ENCODE peak calls at places on chromosomes 13 and 19, in five cellular contexts. One of them, this sample, is unnamed.
A peak's percentile ranks its signal among the peaks of the same experiment; 100 is the strongest.

GRCh38 chr19:32416749-32417469 is 11.3 kb downstream of the DPY19L3 start:
- DNase-seq in endodermal cell: no peak
- DNase-seq in K562: no peak
- DNase-seq in uterus: no peak
- DNase-seq in SK-N-SH: no peak
- DNase-seq in this sample: no peak

GRCh38 chr13:31670831-31671617 is 68.3 kb upstream of the RXFP2 start:
- DNase-seq in endodermal cell: no peak
- DNase-seq in K562: no peak
- DNase-seq in uterus: no peak
- DNase-seq in SK-N-SH: peak; percentile 47
- DNase-seq in this sample: no peak

GRCh38 chr19:2221918-2222317 is 14.2 kb downstream of the PLEKHJ1 start:
- DNase-seq in endodermal cell: no peak
- DNase-seq in K562: no peak
- DNase-seq in uterus: no peak
- DNase-seq in SK-N-SH: peak; percentile 70
- DNase-seq in this sample: peak; percentile 31

GRCh38 chr19:21466627-21467026 is 38.8 kb upstream of the ZNF429 start:
- DNase-seq in endodermal cell: no peak
- DNase-seq in K562: no peak
- DNase-seq in uterus: no peak
- DNase-seq in SK-N-SH: no peak
- DNase-seq in this sample: no peak

GRCh38 chr13:110103479-110103878 is 203.5 kb downstream of the COL4A1 start:
- DNase-seq in endodermal cell: no peak
- DNase-seq in K562: no peak
- DNase-seq in uterus: no peak
- DNase-seq in SK-N-SH: no peak
- DNase-seq in this sample: no peak

GRCh38 chr19:55683449-55684261 is 8.6 kb downstream of the EPN1 start:
- DNase-seq in endodermal cell: no peak
- DNase-seq in K562: no peak
- DNase-seq in uterus: no peak
- DNase-seq in SK-N-SH: no peak
- DNase-seq in this sample: no peak

GRCh38 chr19:5718579-5719273 is 1.2 kb downstream of the LONP1 start:
- DNase-seq in endodermal cell: no peak
- DNase-seq in K562: peak; percentile 40
- DNase-seq in uterus: no peak
- DNase-seq in SK-N-SH: no peak
- DNase-seq in this sample: no peak

GRCh38 chr19:28634837-28635236 is 578.1 kb downstream of the UQCRFS1 start:
- DNase-seq in endodermal cell: no peak
- DNase-seq in K562: no peak
- DNase-seq in uterus: no peak
- DNase-seq in SK-N-SH: no peak
- DNase-seq in this sample: no peak

GRCh38 chr13:37617162-37617561 is 18.6 kb upstream of the POSTN start:
- DNase-seq in endodermal cell: no peak
- DNase-seq in K562: no peak
- DNase-seq in uterus: no peak
- DNase-seq in SK-N-SH: no peak
- DNase-seq in this sample: no peak

GRCh38 chr19:55239004-55239403 is 10.4 kb upstream of the TMEM86B start:
- DNase-seq in endodermal cell: no peak
- DNase-seq in K562: no peak
- DNase-seq in uterus: no peak
- DNase-seq in SK-N-SH: no peak
- DNase-seq in this sample: no peak

GRCh38 chr13:33075996-33076395 is 59.8 kb downstream of the KL start:
- DNase-seq in endodermal cell: no peak
- DNase-seq in K562: no peak
- DNase-seq in uterus: no peak
- DNase-seq in SK-N-SH: no peak
- DNase-seq in this sample: no peak

GRCh38 chr13:44437356-44438233 is 64.0 kb downstream of the SERP2 start:
- DNase-seq in endodermal cell: peak; percentile 20
- DNase-seq in K562: no peak
- DNase-seq in uterus: no peak
- DNase-seq in SK-N-SH: no peak
- DNase-seq in this sample: no peak

GRCh38 chr13:99153219-99153618 is 47.4 kb upstream of the UBAC2 start:
- DNase-seq in endodermal cell: no peak
- DNase-seq in K562: no peak
- DNase-seq in uterus: no peak
- DNase-seq in SK-N-SH: no peak
- DNase-seq in this sample: no peak

GRCh38 chr19:17841810-17842662 is 5.7 kb downstream of the JAK3 start:
- DNase-seq in endodermal cell: peak; percentile 100
- DNase-seq in K562: peak; percentile 99
- DNase-seq in uterus: peak; percentile 76
- DNase-seq in SK-N-SH: peak; percentile 99
- DNase-seq in this sample: peak; percentile 69

GRCh38 chr13:98476538-98476966 is 100.4 kb downstream of the STK24 start:
- DNase-seq in endodermal cell: peak; percentile 80
- DNase-seq in K562: peak; percentile 33
- DNase-seq in uterus: peak; percentile 58
- DNase-seq in SK-N-SH: no peak
- DNase-seq in this sample: no peak

GRCh38 chr19:31174948-31175347 is 174.3 kb downstream of the TSHZ3 start:
- DNase-seq in endodermal cell: no peak
- DNase-seq in K562: no peak
- DNase-seq in uterus: no peak
- DNase-seq in SK-N-SH: no peak
- DNase-seq in this sample: no peak

GRCh38 chr19:17765069-17765618 is 13.9 kb downstream of the FCHO1 start:
- DNase-seq in endodermal cell: peak; percentile 16
- DNase-seq in K562: no peak
- DNase-seq in uterus: no peak
- DNase-seq in SK-N-SH: no peak
- DNase-seq in this sample: no peak

GRCh38 chr19:29410974-29411615 is 114.7 kb upstream of the VSTM2B start:
- DNase-seq in endodermal cell: no peak
- DNase-seq in K562: no peak
- DNase-seq in uterus: peak; percentile 62
- DNase-seq in SK-N-SH: no peak
- DNase-seq in this sample: no peak

DNA sequence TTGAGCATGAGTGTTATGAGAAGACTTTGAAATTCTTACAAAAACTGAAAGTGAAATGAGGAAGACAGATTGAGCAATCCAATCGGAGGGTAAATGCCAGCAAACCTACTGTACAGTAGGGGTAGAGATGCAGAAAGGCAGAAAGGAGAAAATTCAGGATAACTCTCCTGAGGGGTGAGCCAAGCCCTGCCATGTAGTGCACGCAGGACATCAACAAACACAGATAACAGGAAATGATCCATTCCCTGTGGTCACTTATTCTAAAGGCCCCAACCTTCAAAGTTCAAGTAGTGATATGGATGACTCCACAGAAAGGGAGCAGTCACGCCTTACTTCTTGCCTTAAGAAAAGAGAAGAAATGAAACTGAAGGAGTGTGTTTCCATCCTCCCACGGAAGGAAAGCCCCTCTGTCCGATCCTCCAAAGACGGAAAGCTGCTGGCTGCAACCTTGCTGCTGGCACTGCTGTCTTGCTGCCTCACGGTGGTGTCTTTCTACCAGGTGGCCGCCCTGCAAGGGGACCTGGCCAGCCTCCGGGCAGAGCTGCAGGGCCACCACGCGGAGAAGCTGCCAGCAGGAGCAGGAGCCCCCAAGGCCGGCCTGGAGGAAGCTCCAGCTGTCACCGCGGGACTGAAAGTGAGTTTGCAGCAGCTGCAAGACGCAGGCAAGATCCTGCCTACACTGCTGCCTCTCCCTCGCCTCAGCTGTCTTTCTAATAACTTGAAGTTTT is at the start of gene TNFSF13B:
- DNase-seq in endodermal cell: peak; percentile 91
- DNase-seq in K562: no peak
- DNase-seq in uterus: no peak
- DNase-seq in SK-N-SH: peak; percentile 15
- DNase-seq in this sample: peak; percentile 56
- H3K4me3 ChIP-seq in endodermal cell: no peak within 1 kb of the TSS
- H3K4me3 ChIP-seq in K562: peak within 1 kb of the TSS; percentile 17
- H3K4me3 ChIP-seq in uterus: peak within 1 kb of the TSS; percentile 30
- H3K4me3 ChIP-seq in SK-N-SH: no peak within 1 kb of the TSS
- H3K4me3 ChIP-seq in this sample: no peak within 1 kb of the TSS

DNA sequence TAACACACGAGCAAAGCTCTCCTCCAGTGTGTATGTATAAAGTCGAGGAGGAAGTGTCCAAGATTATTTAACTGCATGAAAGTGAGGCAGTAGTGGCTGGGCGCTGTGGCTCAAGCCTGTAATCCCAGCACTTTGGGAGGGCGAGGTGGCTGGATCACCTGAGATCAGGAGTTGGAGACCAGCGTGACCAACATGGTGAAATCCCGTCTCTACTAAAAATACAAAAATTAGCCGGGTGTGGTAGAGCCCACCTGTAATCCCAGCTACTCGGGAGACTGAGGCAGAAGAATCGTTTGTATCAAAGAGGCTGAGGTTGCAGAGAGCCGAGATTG is 1.2 kb upstream of the ZNF20 start:
- DNase-seq in endodermal cell: no peak
- DNase-seq in K562: no peak
- DNase-seq in uterus: no peak
- DNase-seq in SK-N-SH: no peak
- DNase-seq in this sample: no peak
- TF ChIP-seq CTCF in endodermal cell: peak; percentile 5
- TF ChIP-seq CTCF in K562: no peak
- TF ChIP-seq CTCF in uterus: no peak
- TF ChIP-seq CTCF in SK-N-SH: no peak
- TF ChIP-seq CTCF in this sample: no peak

DNA sequence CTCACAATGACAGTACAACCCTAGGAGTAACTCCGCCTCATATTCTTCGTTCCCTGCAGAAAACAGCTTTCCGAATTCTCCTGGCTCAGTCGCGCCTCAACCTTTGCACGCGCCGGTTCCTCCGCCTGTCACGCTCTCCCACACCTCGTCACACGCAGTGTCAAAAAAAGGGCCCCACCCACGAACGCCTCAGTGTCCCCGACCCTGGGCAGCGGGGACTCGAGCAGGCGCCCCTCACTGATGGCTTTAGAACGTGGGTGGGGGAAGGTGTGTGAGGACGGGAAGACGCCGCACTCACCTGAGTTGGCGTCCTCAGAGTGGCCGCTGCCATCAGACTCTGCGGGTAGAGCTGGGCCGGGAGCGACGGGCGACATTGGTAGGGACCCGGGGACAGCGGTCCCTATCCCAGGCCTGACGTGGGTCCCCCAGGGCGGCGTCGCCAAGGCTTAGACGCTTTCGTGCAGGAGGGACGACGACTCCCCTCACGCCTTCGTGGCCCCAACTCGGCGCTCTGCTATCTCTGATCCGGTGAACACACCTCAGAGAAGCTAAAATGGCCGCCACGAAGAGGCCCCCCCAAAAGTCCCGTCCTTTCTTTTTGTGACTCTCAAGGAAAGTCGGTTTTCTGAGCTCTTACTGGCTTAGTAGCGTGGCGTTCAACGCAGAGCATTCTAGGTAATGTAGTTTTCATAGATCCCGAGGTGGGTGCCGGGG is at the start of gene ZNF154:
- DNase-seq in endodermal cell: peak; percentile 94
- DNase-seq in K562: no peak
- DNase-seq in uterus: no peak
- DNase-seq in SK-N-SH: no peak
- DNase-seq in this sample: no peak
- H3K27ac ChIP-seq in endodermal cell: peak within 1 kb of the TSS; percentile 85
- H3K27ac ChIP-seq in K562: no peak within 1 kb of the TSS
- H3K27ac ChIP-seq in uterus: no peak within 1 kb of the TSS
- H3K27ac ChIP-seq in SK-N-SH: no peak within 1 kb of the TSS
- H3K27ac ChIP-seq in this sample: no peak within 1 kb of the TSS

DNA sequence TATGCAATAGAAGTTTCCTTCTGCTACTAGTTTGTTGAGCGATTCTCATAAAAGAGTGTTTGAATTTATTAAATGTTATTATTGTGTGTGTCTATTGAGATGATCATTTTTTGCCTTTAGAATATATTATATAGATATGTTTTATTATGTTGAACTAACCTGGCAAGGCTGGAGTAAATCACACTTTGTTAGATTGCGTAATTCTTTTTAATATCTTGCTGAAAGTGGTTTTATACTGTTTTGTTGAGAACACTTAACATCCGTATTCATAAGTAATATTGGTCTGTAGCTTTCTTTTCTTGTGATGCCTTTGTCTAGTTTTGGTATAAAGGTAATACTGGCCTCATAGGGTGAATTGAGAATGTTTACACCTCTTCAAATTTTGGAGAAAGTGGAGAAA is 574.3 kb upstream of the PCDH20 start:
- DNase-seq in endodermal cell: no peak
- DNase-seq in K562: no peak
- DNase-seq in uterus: no peak
- DNase-seq in SK-N-SH: no peak
- DNase-seq in this sample: no peak
- H3K4me3 ChIP-seq in endodermal cell: no peak overlapping the region
- H3K4me3 ChIP-seq in K562: no peak overlapping the region
- H3K4me3 ChIP-seq in uterus: no peak overlapping the region
- H3K4me3 ChIP-seq in SK-N-SH: no peak overlapping the region
- H3K4me3 ChIP-seq in this sample: no peak overlapping the region

DNA sequence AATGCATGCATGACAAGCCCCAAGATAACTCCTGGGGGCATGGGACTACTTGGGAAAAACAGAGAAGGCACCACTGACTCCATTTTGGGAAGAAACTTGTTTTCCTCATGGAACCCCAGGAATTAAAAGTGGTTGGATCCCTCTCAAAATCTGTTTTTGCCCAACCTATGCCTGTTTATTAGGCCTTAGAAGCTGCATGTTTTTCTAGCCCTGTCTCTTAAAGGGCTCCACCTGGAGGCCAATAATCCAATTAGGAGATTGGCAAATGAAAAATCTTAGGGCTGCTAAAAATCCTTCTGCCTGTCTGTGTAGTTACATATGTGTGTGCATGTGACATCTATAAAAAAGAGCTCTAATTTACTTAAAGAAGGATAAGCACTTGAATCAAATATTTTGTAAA is 26.9 kb downstream of the MED4 start:
- DNase-seq in endodermal cell: no peak
- DNase-seq in K562: no peak
- DNase-seq in uterus: no peak
- DNase-seq in SK-N-SH: no peak
- DNase-seq in this sample: peak; percentile 11
- TF ChIP-seq CTCF in endodermal cell: peak; percentile 34
- TF ChIP-seq CTCF in K562: no peak
- TF ChIP-seq CTCF in uterus: no peak
- TF ChIP-seq CTCF in SK-N-SH: no peak
- TF ChIP-seq CTCF in this sample: no peak

DNA sequence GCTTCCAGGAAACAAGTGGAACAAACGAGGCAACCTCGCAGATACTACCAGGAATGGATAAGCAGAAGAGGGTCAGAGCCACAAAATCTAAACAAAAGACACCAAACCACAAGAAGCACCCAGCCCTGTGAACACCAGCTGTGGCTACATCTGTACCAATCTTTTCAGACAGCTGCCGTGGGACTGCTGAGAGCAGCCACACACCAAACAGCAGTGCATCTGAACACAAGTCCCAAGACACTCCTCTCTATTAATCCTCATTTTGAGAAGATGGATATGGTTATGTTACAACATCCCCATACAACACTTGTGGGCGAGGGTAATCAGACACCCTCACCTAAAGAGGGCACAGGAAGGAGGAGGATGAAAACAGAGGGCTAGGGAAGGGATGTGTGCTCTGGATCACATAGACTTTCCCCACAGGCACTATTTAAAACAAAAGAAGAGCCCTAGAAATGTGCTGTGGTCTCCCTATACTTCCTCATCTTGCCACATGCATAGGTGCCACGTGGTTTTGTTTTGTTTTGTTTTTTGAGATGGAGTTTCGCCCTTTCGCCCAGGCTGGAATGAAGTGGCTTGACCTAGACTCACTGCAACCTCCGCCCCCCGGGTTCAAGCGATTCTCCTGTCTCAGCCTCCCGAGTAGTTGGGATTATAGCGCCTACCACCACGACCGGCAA is 41.6 kb upstream of the ZNF14 start:
- DNase-seq in endodermal cell: no peak
- DNase-seq in K562: no peak
- DNase-seq in uterus: no peak
- DNase-seq in SK-N-SH: no peak
- DNase-seq in this sample: no peak
- H3K27ac ChIP-seq in endodermal cell: no peak overlapping the region
- H3K27ac ChIP-seq in K562: no peak overlapping the region
- H3K27ac ChIP-seq in uterus: no peak overlapping the region
- H3K27ac ChIP-seq in SK-N-SH: no peak overlapping the region
- H3K27ac ChIP-seq in this sample: no peak overlapping the region

This sample was measured in WERI-Rb-1.